ENCODE peak calls at places on chromosomes 6 and 20, in five cellular contexts. W, R, M, X and U are unnamed samples.

GRCh38 chr20:32192698-32193097 is 14.8 kb downstream of the PLAGL2 start:
- DNase-seq in W (no peak), R (no peak), M (no peak), X (no peak), U (no peak)

GRCh38 chr20:44780226-44780625 is 30.1 kb downstream of the RIMS4 start:
- DNase-seq in W (peak; percentile 64), R (no peak), M (peak; percentile 55), X (no peak), U (no peak)

GRCh38 chr6:137233561-137234504 is 14.6 kb upstream of the IFNGR1 start:
- DNase-seq in W (peak; percentile 36), R (no peak), M (peak; percentile 58), X (no peak), U (no peak)

GRCh38 chr6:33439956-33440648 is 14.3 kb upstream of the ZBTB9 start:
- DNase-seq in W (peak; percentile 78), R (no peak), M (no peak), X (no peak), U (no peak)

GRCh38 chr20:32278199-32278643 is 770 bp downstream of the KIF3B start:
- DNase-seq in W (no peak), R (no peak), M (no peak), X (peak; percentile 44), U (peak; percentile 48)

GRCh38 chr20:33796263-33796906 is 14.8 kb upstream of the CHMP4B start:
- DNase-seq in W (no peak), R (no peak), M (no peak), X (no peak), U (no peak)

GRCh38 chr20:16612708-16613107 is 39.5 kb upstream of the KIF16B start:
- DNase-seq in W (no peak), R (no peak), M (no peak), X (no peak), U (no peak)

GRCh38 chr20:46017272-46017671 is 8.6 kb downstream of the MMP9 start:
- DNase-seq in W (no peak), R (no peak), M (no peak), X (no peak), U (no peak)

GRCh38 chr6:166420351-166420750 is 37.6 kb upstream of the MPC1 start:
- DNase-seq in W (peak; percentile 34), R (no peak), M (peak; percentile 86), X (no peak), U (no peak)

GRCh38 chr20:4950841-4951240 is 50.5 kb downstream of the SLC23A2 start:
- DNase-seq in W (no peak), R (no peak), M (no peak), X (no peak), U (no peak)

GRCh38 chr20:4952229-4952628 is 49.1 kb downstream of the SLC23A2 start:
- DNase-seq in W (no peak), R (no peak), M (no peak), X (no peak), U (no peak)

GRCh38 chr20:4950437-4950836 is 50.9 kb downstream of the SLC23A2 start:
- DNase-seq in W (no peak), R (no peak), M (no peak), X (no peak), U (no peak)

GRCh38 chr20:4949833-4950178 is 51.5 kb downstream of the SLC23A2 start:
- DNase-seq in W (no peak), R (no peak), M (peak; percentile 30), X (peak; percentile 27), U (no peak)

DNA sequence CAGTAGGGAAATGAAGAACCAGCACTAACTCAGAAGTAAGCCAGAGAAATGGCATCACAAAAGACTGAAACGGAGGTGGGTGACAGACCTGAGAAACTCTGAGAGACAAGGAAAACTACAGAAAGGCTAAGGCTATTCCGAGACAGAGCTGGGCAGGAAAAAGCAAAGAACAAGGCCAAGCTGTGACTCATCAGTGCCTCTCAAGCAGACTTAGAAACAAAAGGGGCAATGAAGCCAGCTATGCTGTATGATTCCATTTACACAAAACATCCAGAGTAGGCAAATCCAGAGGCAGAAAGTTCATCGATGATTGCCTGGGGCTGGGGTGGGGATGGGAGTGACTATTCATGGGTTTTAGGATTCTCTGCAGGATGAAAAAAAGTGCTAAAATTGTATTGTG is 50.0 kb downstream of the SLC23A2 start:
- DNase-seq in W (no peak), R (no peak), M (no peak), X (no peak), U (no peak)
- TF ChIP-seq POLR2AphosphoS5 in W (no peak), R (no peak), M (no peak), X (no peak), U (no peak)

GRCh38 chr6:3379482-3380060 is 77.3 kb downstream of the SLC22A23 start:
- DNase-seq in W (no peak), R (no peak), M (peak; percentile 72), X (no peak), U (no peak)
- TF ChIP-seq TAF1 in W (no peak), R (no peak), M (no peak), X (no peak), U (no peak)

GRCh38 chr6:134351615-134352474 is 33.9 kb upstream of the SGK1 start:
- DNase-seq in W (no peak), R (no peak), M (no peak), X (no peak), U (no peak)
- TF ChIP-seq POLR2A in W (no peak), R (no peak), M (no peak), X (no peak), U (no peak)

DNA sequence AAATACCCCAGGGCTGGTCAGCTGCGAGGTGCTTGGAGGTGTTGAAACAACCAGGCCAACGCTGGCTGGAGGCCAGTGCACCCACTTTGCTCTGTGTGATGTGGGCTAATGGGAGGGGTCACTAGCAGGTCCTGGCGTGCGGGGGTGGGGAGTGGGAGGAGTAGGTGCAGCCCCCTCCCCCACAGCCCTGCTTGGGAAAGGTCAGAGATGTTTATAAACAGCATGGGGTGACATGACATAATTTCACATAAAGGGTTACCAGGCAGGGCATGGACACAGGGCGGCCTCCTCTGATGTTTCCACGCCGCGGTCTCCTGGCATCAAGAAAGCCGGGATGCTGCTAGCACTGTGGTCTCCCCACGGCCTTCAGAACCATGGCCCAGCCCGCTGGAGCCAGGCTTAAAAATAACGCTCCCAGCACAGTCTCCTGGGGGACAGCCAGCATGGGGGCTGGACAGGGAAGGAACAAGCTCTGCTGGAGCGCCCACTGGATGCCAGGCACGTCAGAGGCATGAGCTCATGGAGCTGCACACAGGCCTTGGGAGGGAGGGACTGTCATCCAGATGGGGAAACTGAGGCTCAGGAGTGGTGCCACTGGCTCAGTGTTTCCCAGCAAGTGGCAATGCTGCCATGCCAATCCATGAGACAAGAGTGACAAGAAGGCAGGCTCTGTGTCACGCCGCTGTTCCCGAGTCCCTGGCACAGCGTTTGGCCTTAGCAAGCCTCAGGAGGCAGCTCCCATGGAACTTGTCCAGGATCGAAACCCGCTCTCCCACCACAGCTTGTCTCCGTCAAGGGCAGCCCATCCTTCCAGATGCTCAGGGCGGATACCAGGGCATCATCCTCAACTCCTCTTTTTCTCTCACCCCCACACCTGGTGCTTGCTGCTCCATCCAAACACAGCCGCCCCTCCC is 110.9 kb upstream of the PTPN1 start:
- DNase-seq in W (no peak), R (no peak), M (peak; percentile 99), X (no peak), U (no peak)
- TF ChIP-seq POLR2AphosphoS5 in W (no peak), R (no peak), M (peak; percentile 9), X (no peak), U (no peak)